ENCODE peak calls at places on chromosomes 2 and 18, in ten cellular contexts. One of them, this sample, is unnamed.

GRCh38 chr2:117958186-117958585 is 55.7 kb downstream of the CCDC93 start:
- DNase-seq in neural progenitor cell: no peak
- DNase-seq in sciatic nerve: no peak
- DNase-seq in retina: no peak
- DNase-seq in GOT3: no peak
- DNase-seq in cardiac muscle cell: peak
- DNase-seq in SK-N-SH: no peak
- DNase-seq in dermis blood vessel endothelial cell: peak
- DNase-seq in heart right ventricle: no peak
- DNase-seq in EH: peak
- DNase-seq in this sample: no peak

GRCh38 chr2:46847726-46848421 is 67.7 kb downstream of the MCFD2 start:
- DNase-seq in neural progenitor cell: no peak
- DNase-seq in sciatic nerve: no peak
- DNase-seq in retina: no peak
- DNase-seq in GOT3: no peak
- DNase-seq in cardiac muscle cell: peak
- DNase-seq in SK-N-SH: no peak
- DNase-seq in dermis blood vessel endothelial cell: no peak
- DNase-seq in heart right ventricle: no peak
- DNase-seq in EH: peak
- DNase-seq in this sample: no peak

GRCh38 chr2:205872716-205873115 is 190.4 kb downstream of the NRP2 start:
- DNase-seq in neural progenitor cell: no peak
- DNase-seq in sciatic nerve: no peak
- DNase-seq in retina: no peak
- DNase-seq in GOT3: no peak
- DNase-seq in cardiac muscle cell: no peak
- DNase-seq in SK-N-SH: no peak
- DNase-seq in dermis blood vessel endothelial cell: no peak
- DNase-seq in heart right ventricle: no peak
- DNase-seq in EH: no peak
- DNase-seq in this sample: no peak

GRCh38 chr18:5995626-5996025 is 100.3 kb upstream of the TMEM200C start:
- DNase-seq in neural progenitor cell: no peak
- DNase-seq in sciatic nerve: no peak
- DNase-seq in retina: no peak
- DNase-seq in GOT3: no peak
- DNase-seq in cardiac muscle cell: no peak
- DNase-seq in SK-N-SH: no peak
- DNase-seq in dermis blood vessel endothelial cell: no peak
- DNase-seq in heart right ventricle: no peak
- DNase-seq in EH: no peak
- DNase-seq in this sample: no peak

GRCh38 chr2:173502296-173502695 is 147.6 kb downstream of the CDCA7 start:
- DNase-seq in neural progenitor cell: no peak
- DNase-seq in sciatic nerve: no peak
- DNase-seq in retina: no peak
- DNase-seq in GOT3: no peak
- DNase-seq in cardiac muscle cell: no peak
- DNase-seq in SK-N-SH: no peak
- DNase-seq in dermis blood vessel endothelial cell: no peak
- DNase-seq in heart right ventricle: no peak
- DNase-seq in EH: no peak
- DNase-seq in this sample: no peak

GRCh38 chr2:78118037-78118436 is 595.9 kb upstream of the LRRTM4 start:
- DNase-seq in neural progenitor cell: no peak
- DNase-seq in sciatic nerve: no peak
- DNase-seq in retina: no peak
- DNase-seq in GOT3: no peak
- DNase-seq in cardiac muscle cell: no peak
- DNase-seq in SK-N-SH: no peak
- DNase-seq in dermis blood vessel endothelial cell: no peak
- DNase-seq in heart right ventricle: no peak
- DNase-seq in EH: no peak
- DNase-seq in this sample: no peak

GRCh38 chr2:224584768-224585204 is 377 bp downstream of the CUL3 start:
- DNase-seq in neural progenitor cell: peak
- DNase-seq in sciatic nerve: peak
- DNase-seq in retina: no peak
- DNase-seq in GOT3: no peak
- DNase-seq in cardiac muscle cell: peak
- DNase-seq in SK-N-SH: peak
- DNase-seq in dermis blood vessel endothelial cell: peak
- DNase-seq in heart right ventricle: peak
- DNase-seq in EH: peak
- DNase-seq in this sample: no peak

GRCh38 chr2:179422037-179422643 is 157.5 kb upstream of the SESTD1 start:
- DNase-seq in neural progenitor cell: peak
- DNase-seq in sciatic nerve: peak
- DNase-seq in retina: peak
- DNase-seq in GOT3: no peak
- DNase-seq in cardiac muscle cell: peak
- DNase-seq in SK-N-SH: peak
- DNase-seq in dermis blood vessel endothelial cell: peak
- DNase-seq in heart right ventricle: peak
- DNase-seq in EH: peak
- DNase-seq in this sample: peak

GRCh38 chr18:47263828-47264314 is 12.4 kb upstream of the SKOR2 start:
- DNase-seq in neural progenitor cell: peak
- DNase-seq in sciatic nerve: no peak
- DNase-seq in retina: peak
- DNase-seq in GOT3: no peak
- DNase-seq in cardiac muscle cell: no peak
- DNase-seq in SK-N-SH: peak
- DNase-seq in dermis blood vessel endothelial cell: no peak
- DNase-seq in heart right ventricle: no peak
- DNase-seq in EH: peak
- DNase-seq in this sample: no peak

GRCh38 chr18:11669948-11670275 is 19.2 kb upstream of the GNAL start:
- DNase-seq in neural progenitor cell: no peak
- DNase-seq in sciatic nerve: no peak
- DNase-seq in retina: no peak
- DNase-seq in GOT3: no peak
- DNase-seq in cardiac muscle cell: no peak
- DNase-seq in SK-N-SH: no peak
- DNase-seq in dermis blood vessel endothelial cell: no peak
- DNase-seq in heart right ventricle: no peak
- DNase-seq in EH: no peak
- DNase-seq in this sample: no peak

GRCh38 chr2:42028571-42029148 is 19.2 kb upstream of the PKDCC start:
- DNase-seq in neural progenitor cell: no peak
- DNase-seq in sciatic nerve: no peak
- DNase-seq in retina: peak
- DNase-seq in GOT3: no peak
- DNase-seq in cardiac muscle cell: peak
- DNase-seq in SK-N-SH: no peak
- DNase-seq in dermis blood vessel endothelial cell: no peak
- DNase-seq in heart right ventricle: peak
- DNase-seq in EH: peak
- DNase-seq in this sample: no peak

GRCh38 chr18:63677490-63678225 is 16.0 kb upstream of the SERPINB3 start:
- DNase-seq in neural progenitor cell: no peak
- DNase-seq in sciatic nerve: no peak
- DNase-seq in retina: no peak
- DNase-seq in GOT3: no peak
- DNase-seq in cardiac muscle cell: peak
- DNase-seq in SK-N-SH: no peak
- DNase-seq in dermis blood vessel endothelial cell: no peak
- DNase-seq in heart right ventricle: no peak
- DNase-seq in EH: peak
- DNase-seq in this sample: no peak

This sample was measured in Jurkat, Clone E6-1.